ENCODE peak calls at places on chromosomes 5 and 9, in eight cellular contexts. A is NCI-H524 treated with DMSO at 0.1 percent for 48 hours; N is foreskin fibroblast; B is stimulated activated CD4-positive, alpha-beta T cell treated with anti-CD3 and anti-CD28 coated beads, Interleukin-1b, Interleukin-23, amount 100 ng/mL, for 1 hour; E is stimulated activated naive B cell treated with anti-CD40 and anti-IgM and Interleukin-4, amounts not matched to agents 10 μg/mL and 1 μg/mL and 100 μg/mL, for 72 hours; Q is DMS 273 treated with DMSO at 0.1 percent for 48 hours; W is activated gamma-delta T cell; R is activated T-helper 9 cell treated with anti-CD3 and anti-CD28 coated beads, Interleukin-2, amount 50 U/mL, for 16 hours. C is an unnamed sample.

GRCh38 chr9:97425992-97426336 is 14.1 kb downstream of the TDRD7 start:
- DNase-seq in B (no peak), R (no peak), A (no peak), Q (no peak), W (no peak), N (peak; percentile 18), E (no peak), C (no peak)

GRCh38 chr5:81302596-81302995 is 1.2 kb downstream of the ZCCHC9 start:
- DNase-seq in A (no peak), R (no peak), B (no peak), E (no peak), N (no peak), W (no peak), Q (no peak), C (no peak)

GRCh38 chr5:116388564-116389258 is 185.9 kb downstream of the SEMA6A start:
- DNase-seq in R (no peak), Q (no peak), B (no peak), A (no peak), N (no peak), E (no peak), W (no peak), C (no peak)

GRCh38 chr5:124194282-124194681 is 552.2 kb downstream of the ZNF608 start:
- DNase-seq in N (no peak), W (no peak), A (no peak), B (no peak), E (no peak), R (no peak), Q (no peak), C (no peak)

GRCh38 chr9:136543830-136544548 is 1.9 kb downstream of the NOTCH1 start:
- DNase-seq in B (no peak), Q (no peak), A (no peak), R (no peak), W (no peak), N (no peak), E (no peak), C (no peak)

GRCh38 chr5:95808013-95808685 is 14.4 kb downstream of the GLRX start:
- DNase-seq in E (no peak), Q (no peak), N (no peak), A (no peak), W (no peak), B (no peak), R (no peak), C (no peak)

GRCh38 chr5:31470608-31471007 is 61.3 kb downstream of the DROSHA start:
- DNase-seq in W (no peak), N (peak; percentile 83), R (no peak), A (no peak), E (no peak), B (no peak), Q (no peak), C (peak; percentile 80)

GRCh38 chr9:127977877-127978647 is 2.7 kb downstream of the EEIG1 start:
- DNase-seq in E (no peak), N (peak; percentile 86), R (no peak), W (no peak), Q (no peak), A (no peak), B (no peak), C (peak; percentile 69)

GRCh38 chr9:89425921-89426388 is 72.0 kb downstream of the SEMA4D start:
- DNase-seq in N (no peak), B (no peak), R (no peak), E (peak; percentile 20), W (no peak), Q (no peak), A (no peak), C (peak; percentile 39)

GRCh38 chr5:53937467-53937866 is 372.9 kb downstream of the ARL15 start:
- DNase-seq in A (no peak), N (no peak), Q (no peak), W (no peak), R (no peak), B (no peak), E (no peak), C (no peak)

GRCh38 chr5:100464418-100464817 is 70.8 kb upstream of the FAM174A start:
- DNase-seq in N (peak; percentile 28), A (no peak), R (no peak), B (no peak), W (no peak), E (no peak), Q (no peak), C (peak; percentile 2)

GRCh38 chr9:76703270-76703669 is 61.0 kb upstream of the PCA3 start:
- DNase-seq in N (no peak), B (no peak), R (no peak), Q (no peak), W (no peak), A (no peak), E (no peak), C (no peak)

GRCh38 chr5:52838306-52839015 is 50.7 kb downstream of the ITGA1 start:
- DNase-seq in R (no peak), N (no peak), W (no peak), B (no peak), A (no peak), E (no peak), Q (no peak), C (no peak)

GRCh38 chr5:6766558-6767191 is 53.4 kb downstream of the TENT4A start:
- DNase-seq in N (peak; percentile 95), A (peak; percentile 53), Q (peak; percentile 31), R (peak; percentile 8), W (no peak), E (peak; percentile 45), B (peak; percentile 9), C (peak; percentile 92)

GRCh38 chr5:6545770-6546690 is 86.8 kb downstream of the NSUN2 start:
- DNase-seq in B (no peak), E (no peak), Q (no peak), W (no peak), A (no peak), R (no peak), N (no peak), C (no peak)

C was measured in AG08395.